ENCODE peak calls at places on chromosome 6, in eight cellular contexts. L, O, G, Z, J, A, Q and M are unnamed samples.

GRCh38 chr6:46985943-46986342 is 56.2 kb downstream of the ADGRF1 start:
- DNase-seq in L (no peak), O (no peak), G (no peak), Z (no peak), J (no peak), A (no peak), Q (no peak), M (peak)

GRCh38 chr6:69756907-69757306 is 39.9 kb downstream of the LMBRD1 start:
- DNase-seq in L (no peak), O (no peak), G (no peak), Z (no peak), J (no peak), A (no peak), Q (no peak), M (no peak)

GRCh38 chr6:13355969-13356368 is 27.6 kb upstream of the TBC1D7 start:
- DNase-seq in L (no peak), O (no peak), G (no peak), Z (no peak), J (no peak), A (no peak), Q (no peak), M (no peak)

GRCh38 chr6:111030008-111031006 is 48.5 kb downstream of the RPF2 start:
- DNase-seq in L (no peak), O (no peak), G (no peak), Z (peak), J (peak), A (no peak), Q (no peak), M (peak)

GRCh38 chr6:2986722-2987196 is 12.9 kb upstream of the NQO2 start:
- DNase-seq in L (no peak), O (peak), G (no peak), Z (no peak), J (no peak), A (no peak), Q (no peak), M (peak)

GRCh38 chr6:87274660-87275273 is 47.6 kb upstream of the SMIM8 start:
- DNase-seq in L (no peak), O (peak), G (no peak), Z (no peak), J (no peak), A (no peak), Q (no peak), M (peak)

GRCh38 chr6:37059344-37060194 is 54.1 kb downstream of the FGD2 start:
- DNase-seq in L (no peak), O (peak), G (peak), Z (peak), J (peak), A (no peak), Q (peak), M (peak)

GRCh38 chr6:106702451-106703110 is 73.2 kb downstream of the QRSL1 start:
- DNase-seq in L (no peak), O (no peak), G (no peak), Z (no peak), J (no peak), A (no peak), Q (no peak), M (no peak)

DNA sequence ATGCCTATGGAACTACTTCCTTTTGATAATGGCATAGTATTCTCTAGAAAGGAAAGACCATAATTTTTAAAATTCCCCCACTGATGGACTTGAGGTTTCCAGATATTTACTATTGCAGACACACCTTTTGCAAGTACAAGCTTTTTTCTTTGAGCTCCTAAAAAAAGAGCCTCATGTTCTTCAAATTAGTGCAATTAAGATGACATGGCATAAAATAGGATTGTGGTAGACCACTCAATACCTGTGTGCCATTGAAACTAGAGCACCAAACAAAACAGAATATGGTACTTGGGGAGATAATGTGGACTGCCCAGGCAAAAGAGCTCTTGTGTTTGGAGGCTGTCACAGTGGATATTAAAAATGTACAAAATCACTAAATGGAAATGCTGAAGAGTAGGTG is 19.0 kb upstream of the LAMA2 start:
- DNase-seq in L (no peak), O (no peak), G (no peak), Z (no peak), J (no peak), A (no peak), Q (no peak), M (no peak)
- TF ChIP-seq CTCF in L (no peak), O (no peak), G (no peak), Z (no peak), J (no peak), A (no peak), Q (no peak), M (no peak)

GRCh38 chr6:166615059-166615770 is 11.8 kb downstream of the RPS6KA2 start:
- DNase-seq in L (no peak), O (no peak), G (no peak), Z (no peak), J (no peak), A (no peak), Q (no peak), M (peak)
- H3K4me3 ChIP-seq in L (no peak), O (no peak), G (no peak), Z (no peak), J (no peak), A (no peak), Q (no peak), M (no peak)

DNA sequence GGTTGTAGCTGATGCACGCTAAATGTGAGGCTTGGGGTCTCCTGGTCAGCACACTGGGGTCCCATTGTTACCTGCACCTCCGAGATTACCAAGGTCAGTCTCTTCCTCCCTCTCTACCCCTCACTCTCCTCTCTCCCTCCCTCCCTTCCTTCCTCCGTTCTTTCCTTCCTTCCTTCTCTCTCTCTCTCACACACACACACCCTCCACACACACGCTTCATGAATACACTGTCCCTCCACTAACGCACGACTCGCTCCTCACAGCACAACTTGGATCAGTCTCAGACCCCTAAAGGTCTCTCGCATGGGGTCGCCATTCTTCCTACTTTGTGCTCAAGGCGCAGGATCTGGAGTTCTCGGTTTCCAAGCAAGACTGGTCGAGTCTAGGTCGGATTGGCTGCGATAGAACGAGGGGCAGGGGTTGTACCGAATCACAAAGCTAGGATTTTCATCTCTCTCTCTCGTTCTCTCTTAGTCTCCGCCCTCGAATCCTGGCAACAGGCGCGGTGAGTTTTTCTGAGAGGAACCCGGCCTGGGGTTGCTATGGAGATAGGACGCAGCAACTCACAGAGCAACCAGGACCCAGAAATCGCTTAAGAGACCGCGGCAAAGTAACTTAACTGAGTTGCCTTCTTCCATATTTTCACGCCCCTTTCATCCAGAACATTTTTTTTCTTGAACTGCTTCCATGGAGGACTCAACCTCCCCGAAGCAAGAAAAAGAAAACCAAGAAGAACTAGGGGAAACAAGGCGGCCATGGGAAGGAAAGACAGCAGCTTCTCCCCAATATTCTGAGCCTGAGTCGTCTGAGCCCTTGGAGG is at the start of gene RSPH4A:
- DNase-seq in L (peak), O (peak), G (peak), Z (peak), J (peak), A (peak), Q (peak), M (peak)
- TF ChIP-seq CTCF in L (no peak), O (peak), G (no peak), Z (peak), J (no peak), A (no peak), Q (no peak), M (peak)

GRCh38 chr6:21188505-21189223 is 404.9 kb upstream of the SOX4 start:
- DNase-seq in L (no peak), O (no peak), G (no peak), Z (no peak), J (no peak), A (no peak), Q (no peak), M (peak)

GRCh38 chr6:21186479-21187055 is 407.0 kb upstream of the SOX4 start:
- DNase-seq in L (no peak), O (peak), G (no peak), Z (no peak), J (no peak), A (no peak), Q (no peak), M (no peak)

GRCh38 chr6:21187485-21187884 is 406.1 kb upstream of the SOX4 start:
- DNase-seq in L (no peak), O (no peak), G (no peak), Z (no peak), J (no peak), A (no peak), Q (no peak), M (no peak)

GRCh38 chr6:21189721-21190120 is 403.8 kb upstream of the SOX4 start:
- DNase-seq in L (no peak), O (no peak), G (no peak), Z (no peak), J (no peak), A (no peak), Q (no peak), M (no peak)

DNA sequence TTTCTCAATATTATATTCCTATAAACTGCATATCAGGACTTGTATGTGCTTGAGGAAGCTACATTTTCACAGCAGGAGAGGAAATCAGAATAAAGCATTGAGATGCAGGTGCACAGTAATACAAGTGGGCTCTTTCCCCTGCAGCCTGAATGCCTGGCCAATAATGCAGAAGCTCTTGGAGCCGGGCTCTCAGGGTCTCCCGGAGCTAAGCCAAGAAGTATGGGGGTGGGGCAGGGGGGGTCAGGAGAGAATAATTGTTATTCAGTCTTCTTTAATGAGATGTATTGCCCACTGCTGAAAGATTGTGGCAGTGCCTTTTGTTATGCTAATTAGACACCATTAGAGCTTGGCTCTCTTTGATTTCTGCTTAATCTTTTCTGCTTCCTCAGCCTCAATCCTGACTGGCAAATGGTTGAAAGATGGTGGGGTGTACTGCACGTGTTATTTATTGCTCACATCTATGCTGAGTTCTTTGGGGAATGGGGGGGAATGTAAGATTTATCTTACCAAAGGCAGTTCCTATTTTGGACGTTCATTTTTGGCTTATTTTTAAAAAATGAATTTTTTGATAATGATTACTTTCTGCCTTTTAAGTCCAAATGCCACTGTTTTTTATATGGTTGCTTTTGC is 407.6 kb upstream of the SOX4 start:
- DNase-seq in L (no peak), O (no peak), G (no peak), Z (no peak), J (no peak), A (no peak), Q (no peak), M (no peak)
- H3K4me3 ChIP-seq in L (no peak), O (no peak), G (no peak), Z (no peak), J (no peak), A (no peak), Q (no peak), M (no peak)

DNA sequence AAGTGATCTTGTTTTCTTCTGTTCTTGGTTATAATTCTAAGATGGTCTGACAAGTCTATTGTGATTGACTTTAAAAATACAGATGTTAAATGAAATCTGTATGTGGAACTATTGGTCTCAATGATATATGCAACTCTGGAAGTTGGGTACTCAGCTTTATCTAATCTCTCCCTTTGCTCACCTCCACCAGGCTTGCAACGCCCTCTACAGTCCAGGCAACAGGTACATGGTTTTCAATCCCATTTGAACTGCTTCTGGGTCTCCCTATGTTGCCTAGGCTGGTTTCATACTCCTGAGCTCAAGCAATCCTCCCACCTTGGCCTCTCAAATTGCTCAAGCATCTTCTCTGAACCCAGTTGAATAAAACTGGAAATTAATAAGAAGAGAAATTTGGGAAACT is 25.6 kb upstream of the HLA-DQB1 start:
- DNase-seq in L (no peak), O (no peak), G (peak), Z (peak), J (no peak), A (no peak), Q (no peak), M (no peak)
- TF ChIP-seq CTCF in L (peak), O (no peak), G (peak), Z (no peak), J (peak), A (no peak), Q (no peak), M (no peak)

DNA sequence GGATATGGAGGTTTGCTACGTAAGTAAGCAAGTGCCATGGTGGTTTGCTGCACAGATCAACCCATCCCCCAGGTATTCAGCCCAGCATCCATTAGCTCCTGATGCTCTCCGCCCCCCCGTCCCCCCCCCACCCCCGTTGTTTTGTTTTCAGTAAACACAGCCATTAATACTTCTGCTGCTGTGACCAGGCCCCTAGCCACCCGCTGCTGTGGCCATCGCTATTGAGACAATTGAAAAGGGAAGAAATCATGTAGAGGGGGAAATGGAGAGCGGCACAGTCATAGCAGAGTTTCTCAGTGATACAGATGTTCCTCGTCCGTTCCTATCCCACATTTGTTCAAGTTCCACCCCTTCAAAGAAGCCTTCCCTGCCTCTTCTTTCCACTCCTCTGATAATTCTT is 24.9 kb downstream of the SLC35D3 start:
- DNase-seq in L (no peak), O (no peak), G (no peak), Z (no peak), J (no peak), A (no peak), Q (no peak), M (no peak)
- H3K4me3 ChIP-seq in L (no peak), O (no peak), G (no peak), Z (no peak), J (no peak), A (no peak), Q (no peak), M (no peak)

GRCh38 chr6:104702126-104702841 is 157.4 kb downstream of the HACE1 start:
- DNase-seq in L (no peak), O (no peak), G (no peak), Z (no peak), J (no peak), A (no peak), Q (no peak), M (no peak)

GRCh38 chr6:104704191-104704590 is 155.5 kb downstream of the HACE1 start:
- DNase-seq in L (no peak), O (no peak), G (no peak), Z (no peak), J (no peak), A (no peak), Q (no peak), M (peak)

GRCh38 chr6:104699598-104700329 is 160.0 kb downstream of the HACE1 start:
- DNase-seq in L (no peak), O (no peak), G (no peak), Z (peak), J (no peak), A (no peak), Q (no peak), M (no peak)

GRCh38 chr6:104700371-104701185 is 159.1 kb downstream of the HACE1 start:
- DNase-seq in L (no peak), O (no peak), G (no peak), Z (peak), J (no peak), A (no peak), Q (no peak), M (peak)

DNA sequence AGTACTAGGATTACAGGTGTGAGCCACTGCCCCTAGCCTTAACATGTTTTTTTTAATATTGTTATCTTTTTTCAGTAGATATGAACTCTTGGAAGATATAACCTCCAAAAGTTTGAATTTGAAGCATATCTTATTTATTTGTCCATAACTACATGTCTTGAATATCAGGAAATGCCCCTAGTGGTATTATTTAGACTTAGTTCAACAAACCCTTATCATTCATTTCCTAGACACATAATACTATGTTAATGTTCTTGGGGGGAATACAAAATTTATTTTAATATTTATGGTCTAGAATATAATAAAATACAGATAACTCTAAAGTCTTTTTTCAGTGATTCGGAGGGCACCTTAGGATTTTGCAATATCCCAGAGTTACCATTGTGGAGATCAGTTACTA is 160.7 kb downstream of the HACE1 start:
- DNase-seq in L (no peak), O (no peak), G (no peak), Z (no peak), J (no peak), A (no peak), Q (no peak), M (no peak)
- TF ChIP-seq CTCF in L (no peak), O (no peak), G (no peak), Z (no peak), J (no peak), A (no peak), Q (no peak), M (no peak)

GRCh38 chr6:79821859-79822258 is 125.5 kb downstream of the ELOVL4 start:
- DNase-seq in L (no peak), O (no peak), G (no peak), Z (no peak), J (no peak), A (no peak), Q (no peak), M (peak)
- H3K4me3 ChIP-seq in L (no peak), O (no peak), G (no peak), Z (no peak), J (no peak), A (no peak), Q (no peak), M (no peak)

DNA sequence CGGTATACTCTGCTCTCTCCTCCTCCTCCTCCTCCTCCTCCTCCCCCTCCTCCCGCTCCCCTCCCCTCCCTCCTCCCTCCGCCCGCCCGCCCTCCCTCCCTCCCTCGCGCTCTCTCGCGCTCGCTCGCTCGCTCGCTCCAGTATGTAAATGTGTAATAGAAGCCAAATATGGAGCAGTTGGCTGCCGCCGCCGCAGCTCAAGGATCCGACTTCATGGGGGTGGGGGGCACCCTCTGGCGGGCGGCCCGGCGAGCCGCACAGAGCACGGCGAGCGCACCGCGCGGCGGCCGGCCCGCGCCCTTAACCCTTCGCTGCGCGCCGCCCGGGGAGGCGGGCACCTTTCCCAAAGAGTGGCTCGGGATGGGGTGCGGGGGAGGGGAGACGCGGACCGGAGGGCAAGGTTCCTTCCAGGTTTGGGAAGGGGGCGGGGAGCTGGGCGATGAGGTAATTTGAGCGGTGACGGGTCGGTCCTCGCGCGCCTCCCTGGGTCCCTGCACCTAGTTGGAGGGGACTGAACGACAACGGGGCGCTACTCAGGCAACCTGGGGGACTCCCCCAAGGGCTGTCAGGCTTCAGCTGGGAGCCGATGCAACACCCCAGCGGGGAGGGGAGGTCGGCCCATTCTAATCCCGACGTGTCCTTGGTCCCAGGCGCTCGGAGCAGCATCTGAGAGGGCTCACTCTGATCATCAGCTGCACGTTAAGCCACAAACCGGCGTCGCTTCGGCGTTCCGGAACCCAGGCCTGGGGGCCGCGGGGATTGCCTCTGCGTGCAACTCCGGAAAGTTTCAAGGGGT is 407 bp upstream of the ATXN1 start:
- DNase-seq in L (peak), O (no peak), G (peak), Z (peak), J (peak), A (peak), Q (peak), M (peak)
- TF ChIP-seq CTCF in L (peak), O (no peak), G (no peak), Z (peak), J (peak), A (no peak), Q (no peak), M (peak)

GRCh38 chr6:50850223-50850751 is 31.6 kb downstream of the TFAP2B start:
- DNase-seq in L (no peak), O (no peak), G (no peak), Z (peak), J (no peak), A (no peak), Q (no peak), M (no peak)
- H3K4me3 ChIP-seq in L (peak), O (peak), G (no peak), Z (peak), J (no peak), A (peak), Q (no peak), M (no peak)